ENCODE peak calls at places on chromosome 14, in six cellular contexts. Y is fibroblast of mammary gland; B is neural progenitor cell; G is LNCaP clone FGC; Q is CD8-positive, alpha-beta T cell; U is GM06990. S is an unnamed sample.

GRCh38 chr14:99672506-99673327 is 11.4 kb upstream of the CYP46A1 start:
- DNase-seq in Y (no peak), B (no peak), G (no peak), Q (no peak), U (no peak), S (no peak)

GRCh38 chr14:65723348-65723747 is 310.8 kb downstream of the FUT8 start:
- DNase-seq in Y (no peak), B (no peak), G (no peak), Q (no peak), U (peak; percentile 22), S (no peak)

GRCh38 chr14:57851354-57851753 is 14.5 kb downstream of the SLC35F4 start:
- DNase-seq in Y (no peak), B (no peak), G (no peak), Q (no peak), U (no peak), S (no peak)

GRCh38 chr14:63852271-63852816 is 460 bp upstream of the SYNE2 start:
- DNase-seq in Y (no peak), B (no peak), G (no peak), Q (no peak), U (no peak), S (no peak)

GRCh38 chr14:45650754-45651153 is 397.8 kb upstream of the MIS18BP1 start:
- DNase-seq in Y (no peak), B (no peak), G (no peak), Q (no peak), U (no peak), S (no peak)

GRCh38 chr14:93946506-93947170 is 19.5 kb downstream of the FAM181A start:
- DNase-seq in Y (no peak), B (no peak), G (no peak), Q (no peak), U (no peak), S (no peak)

GRCh38 chr14:92328664-92329255 is 5.8 kb downstream of the SLC24A4 start:
- DNase-seq in Y (no peak), B (no peak), G (no peak), Q (no peak), U (no peak), S (no peak)

GRCh38 chr14:96902004-96902403 is 104.8 kb downstream of the VRK1 start:
- DNase-seq in Y (no peak), B (no peak), G (no peak), Q (no peak), U (no peak), S (no peak)

GRCh38 chr14:23577710-23578392 is 739 bp downstream of the JPH4 start:
- DNase-seq in Y (no peak), B (peak; percentile 63), G (no peak), Q (no peak), U (no peak), S (no peak)

GRCh38 chr14:49939884-49940510 is 47.1 kb downstream of the ARF6 start:
- DNase-seq in Y (no peak), B (no peak), G (no peak), Q (no peak), U (no peak), S (no peak)
- H3K4me3 ChIP-seq in Y (no peak overlapping the region), B (no peak overlapping the region), G (no peak overlapping the region), Q (no peak overlapping the region), U (no peak overlapping the region), S (no peak overlapping the region)

GRCh38 chr14:46920542-46920941 is 269.0 kb upstream of the RPL10L start:
- DNase-seq in Y (no peak), B (no peak), G (no peak), Q (no peak), U (no peak), S (no peak)
- TF ChIP-seq CTCF in Y (no peak), B (peak; percentile 25), G (no peak), Q (no peak), U (no peak), S (no peak)

GRCh38 chr14:68789798-68790655 is 2.8 kb downstream of the ZFP36L1 start:
- DNase-seq in Y (no peak), B (peak; percentile 26), G (no peak), Q (no peak), U (peak; percentile 42), S (no peak)

GRCh38 chr14:68786491-68787234 is 6.2 kb downstream of the ZFP36L1 start:
- DNase-seq in Y (peak; percentile 91), B (peak; percentile 26), G (no peak), Q (no peak), U (no peak), S (no peak)

GRCh38 chr14:68787235-68787727 is 5.6 kb downstream of the ZFP36L1 start:
- DNase-seq in Y (peak; percentile 68), B (peak; percentile 16), G (no peak), Q (no peak), U (no peak), S (no peak)

GRCh38 chr14:68789002-68789797 is 3.7 kb downstream of the ZFP36L1 start:
- DNase-seq in Y (peak; percentile 70), B (peak; percentile 76), G (no peak), Q (peak; percentile 84), U (peak; percentile 72), S (no peak)

DNA sequence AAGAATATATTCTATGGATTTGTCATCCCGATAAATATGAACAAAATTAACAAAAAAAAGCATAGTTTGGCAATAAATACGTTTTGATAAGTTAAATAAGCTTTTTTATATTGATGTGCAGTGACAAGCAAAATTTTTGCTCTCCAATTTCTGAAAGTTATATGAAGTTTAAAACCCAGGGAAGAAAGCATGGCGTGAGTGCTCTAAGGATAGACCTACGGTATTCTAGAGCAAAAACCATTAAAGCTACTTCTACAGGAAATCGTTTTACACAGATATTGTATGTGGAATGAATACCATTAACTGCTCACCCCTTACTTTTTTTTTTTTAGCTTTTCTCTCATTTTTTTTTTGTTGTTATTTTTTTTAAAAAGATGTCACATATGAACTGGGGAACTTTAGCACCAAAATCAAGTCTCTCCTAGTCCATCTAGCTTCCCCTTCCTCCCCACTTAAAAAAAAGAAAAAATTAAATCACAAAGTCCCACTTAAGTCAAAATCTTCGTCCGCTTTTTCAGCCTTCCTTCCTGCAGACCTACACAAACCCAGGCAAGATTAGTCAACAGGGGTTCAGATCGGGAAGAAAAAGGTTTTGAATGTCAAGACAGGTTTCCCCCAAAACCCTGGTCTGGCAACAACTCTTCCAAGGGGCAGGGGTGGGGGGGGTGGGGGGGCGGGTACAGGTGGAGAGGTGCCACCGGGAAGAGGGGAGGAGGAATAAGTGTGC is 4.4 kb downstream of the ZFP36L1 start:
- DNase-seq in Y (no peak), B (no peak), G (no peak), Q (no peak), U (no peak), S (no peak)
- H3K4me3 ChIP-seq in Y (peak overlapping the region; percentile 87), B (peak overlapping the region; percentile 19), G (no peak overlapping the region), Q (peak overlapping the region; percentile 24), U (peak overlapping the region; percentile 5), S (peak overlapping the region; percentile 95)

DNA sequence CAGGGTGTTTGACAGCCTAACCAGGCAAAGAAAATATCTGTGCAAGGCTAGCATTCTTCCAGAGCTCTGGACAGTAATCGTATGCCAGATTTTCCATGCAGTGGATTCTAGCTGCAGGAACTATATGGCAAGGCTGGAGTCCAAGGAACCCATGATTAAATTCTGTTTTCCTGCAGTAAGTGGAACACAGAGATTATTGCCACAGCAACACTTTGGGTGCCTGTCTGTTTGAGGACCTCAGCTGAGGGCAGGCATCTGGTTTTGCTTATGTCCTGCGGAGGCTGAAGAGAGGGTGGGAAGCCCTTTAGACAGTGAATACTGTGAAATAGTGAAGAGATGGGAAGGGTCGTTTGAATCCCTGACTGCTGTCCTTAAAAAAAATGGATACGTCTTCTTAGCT is 104.4 kb downstream of the DAD1 start:
- DNase-seq in Y (peak; percentile 12), B (no peak), G (no peak), Q (no peak), U (no peak), S (no peak)
- TF ChIP-seq CTCF in Y (no peak), B (no peak), G (no peak), Q (no peak), U (no peak), S (no peak)

DNA sequence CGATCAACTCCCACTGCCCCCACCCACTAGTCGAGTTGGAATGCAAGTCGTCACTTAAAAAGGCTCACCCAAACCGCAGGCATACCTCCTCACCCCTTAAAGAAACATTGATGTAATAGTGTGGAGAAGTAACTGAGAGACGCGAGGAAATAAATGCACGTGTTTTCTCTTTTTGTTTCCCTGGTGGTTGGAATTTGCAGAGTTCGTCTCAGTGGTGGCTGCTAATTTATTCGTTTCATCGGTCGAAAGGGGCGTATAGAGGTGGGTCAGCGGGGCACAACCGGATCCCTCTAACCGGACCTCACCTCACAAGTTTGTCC is 5.1 kb upstream of the NPAS3 start:
- DNase-seq in Y (peak; percentile 42), B (peak; percentile 58), G (no peak), Q (no peak), U (no peak), S (no peak)
- H3K4me3 ChIP-seq in Y (peak overlapping the region; percentile 42), B (peak overlapping the region; percentile 63), G (no peak overlapping the region), Q (no peak overlapping the region), U (no peak overlapping the region), S (peak overlapping the region; percentile 35)

DNA sequence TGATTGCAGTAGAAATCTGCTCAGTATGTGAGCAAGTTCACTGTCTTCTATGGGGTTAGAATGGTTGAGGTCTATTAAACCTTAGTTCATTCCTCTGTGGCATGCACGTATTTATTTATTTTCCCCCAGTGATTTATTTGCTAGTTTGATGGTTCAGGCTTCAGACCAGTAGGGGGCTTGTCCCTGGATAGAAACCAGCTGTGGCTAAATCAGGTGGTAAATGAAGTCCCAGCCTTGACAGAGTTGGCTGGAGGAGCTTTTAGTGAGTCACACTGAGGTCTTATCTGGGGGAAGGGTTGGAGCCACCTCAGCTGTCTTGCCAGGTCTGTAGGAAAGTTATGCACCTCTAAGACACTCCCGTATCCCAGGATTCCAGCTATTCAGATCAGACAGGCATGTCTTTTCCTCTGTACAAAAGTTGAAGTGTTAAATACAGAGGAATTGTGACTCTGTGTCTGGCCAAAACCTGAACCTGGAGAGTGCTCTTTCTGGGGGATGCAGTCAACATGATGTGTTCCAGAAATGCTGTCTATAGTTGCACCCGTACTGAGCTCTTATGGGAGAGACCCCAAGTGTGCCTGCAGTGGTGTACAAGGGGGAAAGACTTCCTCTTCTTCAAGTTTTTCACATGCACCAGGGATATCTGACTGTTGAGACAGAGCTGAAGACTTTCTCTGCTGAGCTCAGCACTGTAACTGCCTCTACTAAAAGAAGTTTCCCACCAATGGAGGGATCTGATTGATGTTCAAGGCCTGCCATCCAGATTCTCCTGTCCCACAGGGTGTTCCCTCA is 1322.1 kb downstream of the TMEM121 start:
- DNase-seq in Y (peak; percentile 24), B (no peak), G (no peak), Q (no peak), U (peak; percentile 47), S (no peak)
- TF ChIP-seq CTCF in Y (no peak), B (no peak), G (peak; percentile 34), Q (peak; percentile 14), U (peak; percentile 52), S (no peak)

GRCh38 chr14:29926701-29927595 is 699 bp downstream of the PRKD1 start:
- DNase-seq in Y (peak; percentile 38), B (peak; percentile 69), G (no peak), Q (no peak), U (peak; percentile 10), S (no peak)

GRCh38 chr14:29930283-29930682 is 2.6 kb upstream of the PRKD1 start:
- DNase-seq in Y (peak; percentile 50), B (no peak), G (no peak), Q (no peak), U (no peak), S (peak; percentile 66)

GRCh38 chr14:29927596-29928341 is at the start of gene PRKD1:
- DNase-seq in Y (peak; percentile 63), B (peak; percentile 87), G (no peak), Q (no peak), U (peak; percentile 3), S (no peak)

GRCh38 chr14:29926228-29926627 is 1.4 kb downstream of the PRKD1 start:
- DNase-seq in Y (no peak), B (peak; percentile 28), G (no peak), Q (no peak), U (no peak), S (no peak)

GRCh38 chr14:29928342-29928640 is 644 bp upstream of the PRKD1 start:
- DNase-seq in Y (no peak), B (no peak), G (no peak), Q (no peak), U (no peak), S (no peak)
- H3K4me3 ChIP-seq in Y (peak overlapping the region; percentile 39), B (peak overlapping the region; percentile 97), G (peak overlapping the region; percentile 41), Q (no peak overlapping the region), U (no peak overlapping the region), S (peak overlapping the region; percentile 16)

S was measured in HFF-Myc.